ENCODE peak calls at places on chromosomes 1 and 21, in eight cellular contexts. X is tibial nerve, V is right lobe of liver, C is left ventricle myocardium inferior, L is GM23248, U is pancreas, O is fibroblast of lung, F is thoracic aorta. I is an unnamed sample.

GRCh38 chr1:57485643-57486042 is 61.8 kb upstream of the DAB1 start:
- DNase-seq in X (no peak), V (no peak), C (no peak), L (peak; percentile 85), U (no peak), O (peak; percentile 37), F (no peak), I (no peak)

GRCh38 chr1:51518033-51518729 is 885 bp downstream of the EPS15 start:
- DNase-seq in X (peak; percentile 43), V (peak; percentile 61), C (peak; percentile 33), L (peak; percentile 61), U (peak; percentile 61), O (peak; percentile 41), F (no peak), I (peak; percentile 43)

GRCh38 chr1:6009120-6010040 is 17.2 kb upstream of the NPHP4 start:
- DNase-seq in X (no peak), V (no peak), C (no peak), L (no peak), U (peak; percentile 55), O (no peak), F (no peak), I (no peak)

GRCh38 chr1:10733967-10734366 is 62.5 kb downstream of the CASZ1 start:
- DNase-seq in X (no peak), V (no peak), C (no peak), L (no peak), U (peak; percentile 62), O (no peak), F (no peak), I (no peak)

GRCh38 chr1:220797553-220797952 is 10.8 kb downstream of the MTARC1 start:
- DNase-seq in X (no peak), V (no peak), C (no peak), L (peak; percentile 23), U (no peak), O (no peak), F (no peak), I (no peak)

GRCh38 chr21:41957991-41958766 is 4.4 kb upstream of the C2CD2 start:
- DNase-seq in X (peak; percentile 75), V (peak; percentile 76), C (peak; percentile 75), L (peak; percentile 81), U (no peak), O (peak; percentile 93), F (peak; percentile 54), I (no peak)

GRCh38 chr21:29104239-29104708 is 26.2 kb upstream of the MAP3K7CL start:
- DNase-seq in X (no peak), V (no peak), C (no peak), L (no peak), U (no peak), O (no peak), F (no peak), I (no peak)

GRCh38 chr1:52413410-52414104 is 9.2 kb downstream of the PRPF38A start:
- DNase-seq in X (no peak), V (no peak), C (no peak), L (peak; percentile 31), U (no peak), O (peak; percentile 7), F (no peak), I (no peak)

GRCh38 chr1:21763236-21763635 is 19.7 kb downstream of the USP48 start:
- DNase-seq in X (no peak), V (no peak), C (no peak), L (no peak), U (no peak), O (no peak), F (no peak), I (no peak)

GRCh38 chr21:31630062-31630711 is 29.3 kb upstream of the SOD1 start:
- DNase-seq in X (peak; percentile 16), V (peak; percentile 67), C (no peak), L (peak; percentile 30), U (no peak), O (peak; percentile 96), F (peak; percentile 10), I (no peak)

GRCh38 chr21:16046625-16047340 is 317.0 kb downstream of the USP25 start:
- DNase-seq in X (no peak), V (no peak), C (no peak), L (peak; percentile 65), U (no peak), O (peak; percentile 9), F (no peak), I (no peak)

GRCh38 chr1:198939286-198939685 is 300.4 kb downstream of the PTPRC start:
- DNase-seq in X (no peak), V (no peak), C (no peak), L (no peak), U (no peak), O (no peak), F (no peak), I (no peak)

GRCh38 chr1:198935371-198935921 is 296.6 kb downstream of the PTPRC start:
- DNase-seq in X (peak; percentile 72), V (peak; percentile 47), C (peak; percentile 33), L (peak; percentile 90), U (peak; percentile 58), O (peak; percentile 94), F (no peak), I (peak; percentile 27)

GRCh38 chr1:198939946-198940345 is 301.1 kb downstream of the PTPRC start:
- DNase-seq in X (no peak), V (no peak), C (no peak), L (no peak), U (no peak), O (no peak), F (no peak), I (no peak)

GRCh38 chr1:198936371-198937083 is 297.7 kb downstream of the PTPRC start:
- DNase-seq in X (no peak), V (no peak), C (no peak), L (peak; percentile 68), U (no peak), O (peak; percentile 47), F (no peak), I (no peak)

DNA sequence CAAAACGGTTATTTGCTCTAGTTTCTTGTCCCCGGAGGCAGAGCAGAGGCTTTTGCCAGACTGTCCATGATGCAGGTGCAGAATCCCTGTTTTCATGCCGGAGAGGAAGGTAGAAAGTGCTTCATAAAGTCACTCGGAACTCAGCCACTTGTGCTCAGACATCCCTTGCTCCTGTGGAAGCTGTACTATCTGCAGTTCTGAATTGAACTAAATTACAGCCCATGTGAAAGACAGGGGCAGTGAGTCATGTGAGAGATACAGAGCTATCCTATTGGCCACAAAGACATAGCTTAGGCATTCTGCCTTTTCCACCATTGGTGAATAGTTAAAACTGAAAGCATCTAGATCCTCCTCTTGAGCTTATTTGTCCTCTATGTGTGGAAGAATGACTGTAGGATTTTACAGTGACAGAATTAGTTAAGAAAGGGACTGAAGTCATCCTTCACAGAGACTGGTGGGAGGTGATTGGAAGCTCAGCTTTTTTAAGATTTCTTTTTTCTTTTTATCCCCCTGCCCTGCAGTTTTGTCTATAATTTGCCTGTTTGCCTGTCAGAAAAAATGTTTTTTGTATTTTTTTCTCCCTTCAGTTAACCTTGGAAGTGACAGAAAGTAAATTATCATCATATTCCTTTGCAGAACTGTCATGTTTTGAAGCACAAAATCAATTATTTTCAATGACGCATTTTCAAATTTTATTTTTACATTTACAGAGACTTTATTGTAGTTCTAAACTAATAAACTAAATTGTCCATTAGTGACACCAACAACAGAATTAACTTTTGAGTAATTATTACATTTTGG is 298.6 kb downstream of the PTPRC start:
- DNase-seq in X (peak; percentile 65), V (no peak), C (no peak), L (peak; percentile 89), U (no peak), O (peak; percentile 95), F (no peak), I (peak; percentile 19)
- H3K27ac ChIP-seq in X (peak overlapping the region; percentile 46), V (peak overlapping the region; percentile 64), C (peak overlapping the region; percentile 86), L (peak overlapping the region; percentile 49), U (no peak overlapping the region), O (peak overlapping the region; percentile 62), F (peak overlapping the region; percentile 53), I (peak overlapping the region; percentile 76)

DNA sequence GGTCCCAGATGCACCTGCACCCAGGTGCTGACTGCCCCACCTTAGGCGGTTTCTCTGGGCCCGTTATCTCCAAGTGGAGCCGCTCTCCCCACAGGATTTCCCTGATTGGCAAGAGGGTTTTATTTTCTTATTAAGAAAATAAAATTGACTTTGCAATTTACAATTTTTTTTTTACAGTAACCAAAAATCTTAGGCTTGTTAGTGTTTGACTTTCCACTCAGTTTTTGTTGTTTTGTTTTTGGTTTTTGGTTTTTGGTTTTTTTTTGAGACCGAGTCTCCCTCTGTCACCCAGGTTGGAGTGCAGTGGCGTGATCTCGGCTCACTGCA is 4.8 kb upstream of the CCDC27 start:
- DNase-seq in X (no peak), V (no peak), C (no peak), L (no peak), U (no peak), O (no peak), F (no peak), I (no peak)
- H3K27ac ChIP-seq in X (no peak overlapping the region), V (no peak overlapping the region), C (peak overlapping the region; percentile 87), L (no peak overlapping the region), U (no peak overlapping the region), O (no peak overlapping the region), F (peak overlapping the region; percentile 25), I (peak overlapping the region; percentile 71)

DNA sequence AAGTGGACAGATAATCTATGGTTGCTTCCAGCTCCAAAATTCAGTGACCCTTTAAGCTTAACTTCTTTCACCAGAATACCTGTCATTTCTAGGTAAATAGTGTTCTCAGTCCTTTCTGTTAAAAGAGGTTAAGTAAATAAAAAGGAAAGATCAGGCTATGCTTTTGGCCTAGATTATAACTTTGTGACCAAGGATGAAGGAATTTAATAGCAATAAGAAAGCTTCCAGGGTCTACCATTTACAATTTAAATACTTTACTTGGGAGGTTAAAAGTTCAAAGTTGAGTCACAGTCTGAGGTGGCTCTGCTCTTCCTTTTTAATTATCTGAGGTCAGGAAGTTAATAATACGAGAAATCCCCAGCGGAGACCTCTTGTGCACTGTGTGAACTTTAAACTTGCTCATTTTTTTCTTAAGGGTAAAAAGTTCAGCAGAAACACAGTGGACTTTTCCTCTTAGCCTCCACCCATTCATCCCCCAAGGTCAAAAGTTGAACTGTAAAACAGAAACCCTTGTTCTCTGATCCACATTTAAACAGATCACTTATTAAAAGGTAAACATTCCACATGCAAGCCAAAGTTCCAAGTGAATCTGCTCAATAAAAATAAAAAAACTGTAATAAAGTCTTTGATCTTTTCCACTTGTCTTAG is 187.1 kb downstream of the NRIP1 start:
- DNase-seq in X (no peak), V (no peak), C (no peak), L (peak; percentile 45), U (no peak), O (peak; percentile 47), F (no peak), I (no peak)
- H3K27ac ChIP-seq in X (no peak overlapping the region), V (peak overlapping the region; percentile 64), C (peak overlapping the region; percentile 29), L (peak overlapping the region; percentile 4), U (no peak overlapping the region), O (no peak overlapping the region), F (no peak overlapping the region), I (no peak overlapping the region)

DNA sequence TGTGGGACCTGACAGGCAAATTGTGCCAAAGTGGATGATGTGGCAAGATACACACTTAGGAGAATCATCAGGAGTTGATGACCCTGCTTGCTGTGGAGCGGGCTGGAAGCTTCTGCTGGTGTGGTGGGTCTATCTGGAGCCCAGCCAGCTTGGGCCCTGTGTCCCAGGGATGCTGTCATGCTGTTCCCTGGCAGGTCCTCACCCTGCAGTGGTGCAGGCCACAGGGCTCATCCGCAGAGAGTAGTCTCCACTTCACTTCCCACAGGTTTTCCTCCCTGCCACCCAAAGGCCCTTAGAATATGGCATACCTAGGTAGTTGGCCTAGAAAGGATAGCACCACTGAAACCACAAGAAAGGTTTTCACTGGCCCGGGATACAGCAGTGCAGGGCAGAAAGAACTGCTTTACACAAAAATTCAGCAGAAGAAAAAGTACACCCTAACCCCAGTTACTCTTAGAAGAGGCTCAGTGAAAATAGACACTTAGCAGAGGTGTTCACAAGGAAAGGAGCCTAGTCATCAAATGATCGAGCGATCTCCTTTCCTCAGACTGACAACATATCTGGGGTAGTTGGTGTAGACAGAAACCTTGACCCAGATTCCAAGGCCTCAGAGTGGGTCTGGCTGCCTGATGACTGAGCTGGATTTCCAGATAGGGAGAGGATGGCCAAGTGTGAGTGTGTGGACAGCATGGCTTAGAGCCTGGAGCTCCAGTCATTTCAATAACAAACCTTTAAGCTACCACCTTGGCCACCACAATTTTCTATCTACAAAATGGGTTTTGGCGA is 1.3 kb upstream of the C1orf226 start:
- DNase-seq in X (no peak), V (no peak), C (no peak), L (no peak), U (no peak), O (no peak), F (no peak), I (no peak)
- H3K27ac ChIP-seq in X (no peak overlapping the region), V (peak overlapping the region; percentile 70), C (no peak overlapping the region), L (no peak overlapping the region), U (no peak overlapping the region), O (no peak overlapping the region), F (no peak overlapping the region), I (no peak overlapping the region)